ENCODE peak calls at places on chromosome 16, in five cellular contexts. R, X, N, H and K are unnamed samples.

GRCh38 chr16:31519746-31520145 is 8.0 kb upstream of the AHSP start:
- DNase-seq in R (no peak), X (no peak), N (no peak), H (no peak), K (peak)

GRCh38 chr16:85387171-85387507 is 226.0 kb upstream of the GSE1 start:
- DNase-seq in R (no peak), X (no peak), N (no peak), H (no peak), K (no peak)

GRCh38 chr16:1744338-1744840 is 27.0 kb downstream of the NME3 start:
- DNase-seq in R (no peak), X (no peak), N (no peak), H (no peak), K (no peak)

GRCh38 chr16:62156971-62157370 is 120.7 kb upstream of the CDH8 start:
- DNase-seq in R (no peak), X (no peak), N (no peak), H (no peak), K (no peak)

GRCh38 chr16:19227643-19228042 is 57.9 kb upstream of the CLEC19A start:
- DNase-seq in R (no peak), X (no peak), N (no peak), H (no peak), K (peak)

GRCh38 chr16:1019934-1020305 is 38.4 kb downstream of the SOX8 start:
- DNase-seq in R (no peak), X (no peak), N (no peak), H (peak), K (no peak)

GRCh38 chr16:2854700-2855309 is 3.2 kb downstream of the PRSS22 start:
- DNase-seq in R (peak), X (no peak), N (no peak), H (no peak), K (no peak)

GRCh38 chr16:17277981-17278381 is 192.8 kb downstream of the XYLT1 start:
- DNase-seq in R (peak), X (peak), N (no peak), H (no peak), K (peak)

GRCh38 chr16:58417600-58417999 is 25.3 kb downstream of the GINS3 start:
- DNase-seq in R (peak), X (no peak), N (no peak), H (no peak), K (no peak)

GRCh38 chr16:12971216-12971615 is 69.8 kb downstream of the SHISA9 start:
- DNase-seq in R (no peak), X (no peak), N (peak), H (no peak), K (no peak)

GRCh38 chr16:48818257-48818656 is 208.3 kb upstream of the N4BP1 start:
- DNase-seq in R (no peak), X (no peak), N (no peak), H (no peak), K (no peak)

GRCh38 chr16:8849411-8850011 is 19.3 kb downstream of the CARHSP1 start:
- DNase-seq in R (no peak), X (no peak), N (no peak), H (no peak), K (no peak)

GRCh38 chr16:67874147-67874771 is 1.4 kb downstream of the EDC4 start:
- DNase-seq in R (peak), X (no peak), N (no peak), H (no peak), K (no peak)

GRCh38 chr16:88368036-88368435 is 14.7 kb upstream of the ZNF469 start:
- DNase-seq in R (no peak), X (no peak), N (no peak), H (no peak), K (no peak)

GRCh38 chr16:73521499-73521898 is 473.6 kb upstream of the ZFHX3 start:
- DNase-seq in R (no peak), X (no peak), N (no peak), H (no peak), K (no peak)

GRCh38 chr16:87821346-87822001 is 47.8 kb downstream of the SLC7A5 start:
- DNase-seq in R (peak), X (no peak), N (no peak), H (no peak), K (peak)

GRCh38 chr16:27317320-27317719 is 3.5 kb downstream of the IL4R start:
- DNase-seq in R (no peak), X (no peak), N (no peak), H (no peak), K (no peak)

GRCh38 chr16:10579965-10580918 is at the start of gene EMP2:
- DNase-seq in R (no peak), X (peak), N (peak), H (peak), K (peak)

GRCh38 chr16:530111-530817 is 2.8 kb downstream of the CAPN15 start:
- DNase-seq in R (no peak), X (no peak), N (no peak), H (no peak), K (no peak)

GRCh38 chr16:50671644-50672260 is 9.4 kb downstream of the SNX20 start:
- DNase-seq in R (peak), X (peak), N (peak), H (no peak), K (peak)

GRCh38 chr16:86578499-86579267 is at the start of gene FOXL1:
- DNase-seq in R (no peak), X (no peak), N (no peak), H (no peak), K (peak)

GRCh38 chr16:26795184-26795583 is 271.5 kb upstream of the C16orf82 start:
- DNase-seq in R (peak), X (no peak), N (peak), H (no peak), K (peak)

GRCh38 chr16:13427943-13428342 is 492.0 kb upstream of the ERCC4 start:
- DNase-seq in R (no peak), X (no peak), N (no peak), H (no peak), K (no peak)

GRCh38 chr16:84086357-84086756 is 30.4 kb downstream of the MBTPS1 start:
- DNase-seq in R (no peak), X (no peak), N (no peak), H (no peak), K (no peak)

GRCh38 chr16:9761870-9762269 is 420.4 kb downstream of the GRIN2A start:
- DNase-seq in R (no peak), X (no peak), N (no peak), H (no peak), K (no peak)

GRCh38 chr16:4800290-4801041 is 2.0 kb downstream of the ROGDI start:
- DNase-seq in R (no peak), X (no peak), N (no peak), H (no peak), K (no peak)

GRCh38 chr16:55760665-55761035 is 72.2 kb downstream of the CES1 start:
- DNase-seq in R (no peak), X (no peak), N (no peak), H (no peak), K (no peak)

GRCh38 chr16:86874141-86874540 is 295.8 kb downstream of the FOXL1 start:
- DNase-seq in R (peak), X (peak), N (no peak), H (no peak), K (peak)

GRCh38 chr16:89325861-89326471 is 108.5 kb downstream of the ZNF778 start:
- DNase-seq in R (peak), X (no peak), N (peak), H (peak), K (no peak)

GRCh38 chr16:65579050-65579449 is 457.2 kb upstream of the CDH11 start:
- DNase-seq in R (no peak), X (no peak), N (no peak), H (no peak), K (no peak)

GRCh38 chr16:49809561-49809960 is 46.4 kb downstream of the ZNF423 start:
- DNase-seq in R (no peak), X (no peak), N (no peak), H (no peak), K (no peak)